ENCODE peak calls at places on chromosomes 4 and X, in six cellular contexts. One of them, this sample, is unnamed.

GRCh38 chr4:16875487-16875886 is 23.0 kb downstream of the LDB2 start:
- DNase-seq in upper lobe of right lung: no peak
- DNase-seq in natural killer cell: no peak
- DNase-seq in foreskin keratinocyte: no peak
- DNase-seq in colonic mucosa: no peak
- DNase-seq in mucosa of descending colon: no peak
- DNase-seq in this sample: no peak

GRCh38 chrX:47796433-47796906 is 40.2 kb upstream of the ZNF81 start:
- DNase-seq in colonic mucosa: no peak
- DNase-seq in foreskin keratinocyte: peak; percentile 43
- DNase-seq in natural killer cell: no peak
- DNase-seq in upper lobe of right lung: no peak
- DNase-seq in mucosa of descending colon: no peak
- DNase-seq in this sample: no peak

GRCh38 chr4:168555437-168555836 is 58.6 kb downstream of the PALLD start:
- DNase-seq in colonic mucosa: no peak
- DNase-seq in foreskin keratinocyte: no peak
- DNase-seq in upper lobe of right lung: no peak
- DNase-seq in mucosa of descending colon: no peak
- DNase-seq in natural killer cell: no peak
- DNase-seq in this sample: no peak

GRCh38 chr4:84849051-84849640 is 117.3 kb downstream of the WDFY3 start:
- DNase-seq in upper lobe of right lung: no peak
- DNase-seq in colonic mucosa: no peak
- DNase-seq in mucosa of descending colon: no peak
- DNase-seq in natural killer cell: no peak
- DNase-seq in foreskin keratinocyte: no peak
- DNase-seq in this sample: no peak

GRCh38 chr4:40186665-40187014 is 10.2 kb upstream of the RHOH start:
- DNase-seq in natural killer cell: no peak
- DNase-seq in mucosa of descending colon: no peak
- DNase-seq in upper lobe of right lung: no peak
- DNase-seq in colonic mucosa: no peak
- DNase-seq in foreskin keratinocyte: peak; percentile 76
- DNase-seq in this sample: no peak

GRCh38 chrX:54496936-54497335 is 902 bp upstream of the FGD1 start:
- DNase-seq in mucosa of descending colon: no peak
- DNase-seq in upper lobe of right lung: no peak
- DNase-seq in natural killer cell: no peak
- DNase-seq in colonic mucosa: no peak
- DNase-seq in foreskin keratinocyte: no peak
- DNase-seq in this sample: no peak

GRCh38 chr4:181819951-181820350 is 423.3 kb upstream of the TENM3 start:
- DNase-seq in natural killer cell: no peak
- DNase-seq in upper lobe of right lung: no peak
- DNase-seq in colonic mucosa: no peak
- DNase-seq in mucosa of descending colon: no peak
- DNase-seq in foreskin keratinocyte: no peak
- DNase-seq in this sample: no peak

GRCh38 chr4:24042094-24042493 is 152.2 kb upstream of the PPARGC1A start:
- DNase-seq in foreskin keratinocyte: peak; percentile 51
- DNase-seq in natural killer cell: no peak
- DNase-seq in mucosa of descending colon: no peak
- DNase-seq in upper lobe of right lung: no peak
- DNase-seq in colonic mucosa: no peak
- DNase-seq in this sample: no peak

GRCh38 chr4:4394644-4395043 is 7.7 kb downstream of the NSG1 start:
- DNase-seq in foreskin keratinocyte: peak; percentile 91
- DNase-seq in natural killer cell: no peak
- DNase-seq in mucosa of descending colon: no peak
- DNase-seq in colonic mucosa: no peak
- DNase-seq in upper lobe of right lung: no peak
- DNase-seq in this sample: no peak

GRCh38 chr4:143140696-143141095 is 44.0 kb upstream of the USP38 start:
- DNase-seq in colonic mucosa: no peak
- DNase-seq in mucosa of descending colon: no peak
- DNase-seq in natural killer cell: no peak
- DNase-seq in upper lobe of right lung: no peak
- DNase-seq in foreskin keratinocyte: no peak
- DNase-seq in this sample: no peak

GRCh38 chr4:133150643-133151300 is 1.7 kb downstream of the PCDH10 start:
- DNase-seq in natural killer cell: no peak
- DNase-seq in mucosa of descending colon: no peak
- DNase-seq in upper lobe of right lung: no peak
- DNase-seq in foreskin keratinocyte: peak; percentile 22
- DNase-seq in colonic mucosa: no peak
- DNase-seq in this sample: no peak

GRCh38 chr4:24405926-24406325 is 178.4 kb downstream of the DHX15 start:
- DNase-seq in mucosa of descending colon: no peak
- DNase-seq in colonic mucosa: no peak
- DNase-seq in upper lobe of right lung: no peak
- DNase-seq in foreskin keratinocyte: no peak
- DNase-seq in natural killer cell: no peak
- DNase-seq in this sample: no peak

GRCh38 chr4:32462944-32463343 is 1742.8 kb downstream of the PCDH7 start:
- DNase-seq in foreskin keratinocyte: peak; percentile 26
- DNase-seq in mucosa of descending colon: no peak
- DNase-seq in upper lobe of right lung: no peak
- DNase-seq in colonic mucosa: no peak
- DNase-seq in natural killer cell: no peak
- DNase-seq in this sample: no peak

GRCh38 chr4:10078481-10079233 is 37.9 kb downstream of the WDR1 start:
- DNase-seq in mucosa of descending colon: peak; percentile 45
- DNase-seq in colonic mucosa: no peak
- DNase-seq in upper lobe of right lung: peak; percentile 62
- DNase-seq in natural killer cell: peak; percentile 11
- DNase-seq in foreskin keratinocyte: no peak
- DNase-seq in this sample: no peak

GRCh38 chrX:154751121-154751668 is 318 bp upstream of the GAB3 start:
- DNase-seq in colonic mucosa: no peak
- DNase-seq in upper lobe of right lung: peak; percentile 68
- DNase-seq in mucosa of descending colon: peak; percentile 54
- DNase-seq in foreskin keratinocyte: no peak
- DNase-seq in natural killer cell: peak; percentile 31
- DNase-seq in this sample: no peak

GRCh38 chr4:169305651-169306050 is 34.9 kb upstream of the SH3RF1 start:
- DNase-seq in mucosa of descending colon: no peak
- DNase-seq in foreskin keratinocyte: no peak
- DNase-seq in colonic mucosa: no peak
- DNase-seq in natural killer cell: no peak
- DNase-seq in upper lobe of right lung: no peak
- DNase-seq in this sample: no peak

GRCh38 chrX:30570505-30570904 is 7.1 kb downstream of the TASL start:
- DNase-seq in colonic mucosa: no peak
- DNase-seq in mucosa of descending colon: no peak
- DNase-seq in foreskin keratinocyte: no peak
- DNase-seq in upper lobe of right lung: no peak
- DNase-seq in natural killer cell: no peak
- DNase-seq in this sample: peak; percentile 8

GRCh38 chr4:80521438-80521837 is 185.9 kb downstream of the CFAP299 start:
- DNase-seq in foreskin keratinocyte: no peak
- DNase-seq in natural killer cell: no peak
- DNase-seq in colonic mucosa: no peak
- DNase-seq in mucosa of descending colon: no peak
- DNase-seq in upper lobe of right lung: no peak
- DNase-seq in this sample: no peak

GRCh38 chr4:126627255-126627654 is 1005.5 kb upstream of the INTU start:
- DNase-seq in colonic mucosa: no peak
- DNase-seq in mucosa of descending colon: no peak
- DNase-seq in upper lobe of right lung: no peak
- DNase-seq in foreskin keratinocyte: peak; percentile 33
- DNase-seq in natural killer cell: no peak
- DNase-seq in this sample: no peak

GRCh38 chr4:164359881-164360280 is 394.1 kb upstream of the SMIM31 start:
- DNase-seq in mucosa of descending colon: no peak
- DNase-seq in foreskin keratinocyte: no peak
- DNase-seq in upper lobe of right lung: no peak
- DNase-seq in colonic mucosa: no peak
- DNase-seq in natural killer cell: no peak
- DNase-seq in this sample: no peak

GRCh38 chr4:137641554-137641953 is 109.3 kb upstream of the PCDH18 start:
- DNase-seq in colonic mucosa: no peak
- DNase-seq in mucosa of descending colon: no peak
- DNase-seq in foreskin keratinocyte: no peak
- DNase-seq in natural killer cell: no peak
- DNase-seq in upper lobe of right lung: no peak
- DNase-seq in this sample: no peak

GRCh38 chr4:110344165-110344564 is 131.8 kb upstream of the ENPEP start:
- DNase-seq in natural killer cell: no peak
- DNase-seq in colonic mucosa: peak; percentile 20
- DNase-seq in upper lobe of right lung: no peak
- DNase-seq in mucosa of descending colon: no peak
- DNase-seq in foreskin keratinocyte: no peak
- DNase-seq in this sample: peak; percentile 14

GRCh38 chr4:121822796-121823504 is 733 bp downstream of the CCNA2 start:
- DNase-seq in mucosa of descending colon: peak; percentile 66
- DNase-seq in foreskin keratinocyte: no peak
- DNase-seq in natural killer cell: peak; percentile 17
- DNase-seq in upper lobe of right lung: no peak
- DNase-seq in colonic mucosa: peak; percentile 43
- DNase-seq in this sample: peak; percentile 9

GRCh38 chr4:155758500-155759371 is at the start of gene GUCY1B1:
- DNase-seq in colonic mucosa: peak; percentile 76
- DNase-seq in upper lobe of right lung: peak; percentile 96
- DNase-seq in foreskin keratinocyte: peak; percentile 74
- DNase-seq in natural killer cell: peak; percentile 91
- DNase-seq in mucosa of descending colon: peak; percentile 88
- DNase-seq in this sample: peak; percentile 93

GRCh38 chr4:14428125-14428524 is 574.2 kb upstream of the CPEB2 start:
- DNase-seq in colonic mucosa: no peak
- DNase-seq in natural killer cell: no peak
- DNase-seq in mucosa of descending colon: no peak
- DNase-seq in foreskin keratinocyte: peak; percentile 58
- DNase-seq in upper lobe of right lung: no peak
- DNase-seq in this sample: no peak

GRCh38 chr4:73308286-73308685 is 49.7 kb upstream of the ANKRD17 start:
- DNase-seq in mucosa of descending colon: no peak
- DNase-seq in natural killer cell: no peak
- DNase-seq in colonic mucosa: no peak
- DNase-seq in foreskin keratinocyte: peak; percentile 39
- DNase-seq in upper lobe of right lung: no peak
- DNase-seq in this sample: no peak
- TF ChIP-seq CTCF in mucosa of descending colon: no peak
- TF ChIP-seq CTCF in natural killer cell: no peak
- TF ChIP-seq CTCF in colonic mucosa: no peak
- TF ChIP-seq CTCF in foreskin keratinocyte: peak; percentile 63
- TF ChIP-seq CTCF in upper lobe of right lung: peak; percentile 8
- TF ChIP-seq CTCF in this sample: no peak

GRCh38 chrX:110120025-110120424 is 117.1 kb downstream of the TMEM164 start:
- DNase-seq in upper lobe of right lung: no peak
- DNase-seq in natural killer cell: no peak
- DNase-seq in colonic mucosa: no peak
- DNase-seq in foreskin keratinocyte: no peak
- DNase-seq in mucosa of descending colon: no peak
- DNase-seq in this sample: no peak

GRCh38 chrX:110131031-110131430 is 128.1 kb downstream of the TMEM164 start:
- DNase-seq in foreskin keratinocyte: no peak
- DNase-seq in natural killer cell: no peak
- DNase-seq in mucosa of descending colon: no peak
- DNase-seq in colonic mucosa: no peak
- DNase-seq in upper lobe of right lung: no peak
- DNase-seq in this sample: no peak

GRCh38 chrX:110123331-110123782 is 120.4 kb downstream of the TMEM164 start:
- DNase-seq in natural killer cell: no peak
- DNase-seq in mucosa of descending colon: no peak
- DNase-seq in colonic mucosa: no peak
- DNase-seq in foreskin keratinocyte: no peak
- DNase-seq in upper lobe of right lung: no peak
- DNase-seq in this sample: no peak

GRCh38 chrX:110119480-110119879 is 116.6 kb downstream of the TMEM164 start:
- DNase-seq in mucosa of descending colon: no peak
- DNase-seq in foreskin keratinocyte: no peak
- DNase-seq in upper lobe of right lung: no peak
- DNase-seq in natural killer cell: no peak
- DNase-seq in colonic mucosa: no peak
- DNase-seq in this sample: no peak

DNA sequence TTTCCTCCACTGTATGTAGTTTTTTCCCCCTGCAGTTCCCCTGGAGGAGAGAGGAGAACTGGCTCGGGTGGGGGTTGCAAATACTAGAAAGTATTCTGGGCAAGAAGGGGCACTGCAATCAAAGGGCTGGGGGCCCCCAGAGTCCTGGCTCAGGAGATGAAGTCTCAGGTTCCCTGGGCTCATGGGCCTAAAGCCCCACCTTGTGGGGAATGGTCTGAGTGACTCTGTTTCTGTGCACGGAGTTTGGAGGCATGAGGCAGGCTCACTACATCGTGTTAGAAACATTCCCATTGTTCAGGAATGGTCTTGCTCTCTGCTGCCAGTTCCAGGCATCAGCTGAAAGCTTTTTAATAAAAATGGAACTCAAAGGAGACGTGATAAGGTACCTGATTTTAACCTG is 122.5 kb downstream of the TMEM164 start:
- DNase-seq in colonic mucosa: no peak
- DNase-seq in mucosa of descending colon: no peak
- DNase-seq in foreskin keratinocyte: no peak
- DNase-seq in upper lobe of right lung: no peak
- DNase-seq in natural killer cell: no peak
- DNase-seq in this sample: peak; percentile 9
- TF ChIP-seq CTCF in colonic mucosa: no peak
- TF ChIP-seq CTCF in mucosa of descending colon: no peak
- TF ChIP-seq CTCF in foreskin keratinocyte: peak; percentile 45
- TF ChIP-seq CTCF in upper lobe of right lung: no peak
- TF ChIP-seq CTCF in natural killer cell: no peak
- TF ChIP-seq CTCF in this sample: no peak

GRCh38 chr4:67201334-67201733 is 344.0 kb downstream of the CENPC start:
- DNase-seq in foreskin keratinocyte: no peak
- DNase-seq in natural killer cell: no peak
- DNase-seq in colonic mucosa: no peak
- DNase-seq in upper lobe of right lung: no peak
- DNase-seq in mucosa of descending colon: no peak
- DNase-seq in this sample: no peak

GRCh38 chr4:67204441-67204840 is 340.9 kb downstream of the CENPC start:
- DNase-seq in colonic mucosa: no peak
- DNase-seq in foreskin keratinocyte: no peak
- DNase-seq in natural killer cell: no peak
- DNase-seq in upper lobe of right lung: no peak
- DNase-seq in mucosa of descending colon: no peak
- DNase-seq in this sample: no peak

DNA sequence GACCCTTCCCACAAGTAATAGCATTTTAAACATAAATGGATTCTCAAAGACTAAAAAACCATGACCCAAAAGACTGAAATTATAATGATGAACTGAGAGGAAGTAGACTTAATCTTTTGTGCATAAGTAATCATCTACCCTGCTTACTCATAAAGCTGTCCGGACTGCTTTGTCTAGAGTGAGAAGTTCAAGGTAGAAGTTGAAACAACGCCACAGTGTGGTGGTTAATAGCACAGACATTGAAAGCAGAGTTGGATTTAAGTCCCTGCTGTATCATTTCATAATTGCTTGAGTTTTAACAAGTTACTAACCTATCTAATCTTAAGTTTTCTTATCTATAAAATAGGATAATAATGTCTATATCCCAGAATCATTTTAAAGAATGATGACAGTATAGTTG is 346.5 kb downstream of the CENPC start:
- DNase-seq in natural killer cell: no peak
- DNase-seq in upper lobe of right lung: no peak
- DNase-seq in colonic mucosa: no peak
- DNase-seq in mucosa of descending colon: no peak
- DNase-seq in foreskin keratinocyte: peak; percentile 61
- DNase-seq in this sample: peak; percentile 1
- TF ChIP-seq CTCF in natural killer cell: no peak
- TF ChIP-seq CTCF in upper lobe of right lung: peak; percentile 15
- TF ChIP-seq CTCF in colonic mucosa: no peak
- TF ChIP-seq CTCF in mucosa of descending colon: no peak
- TF ChIP-seq CTCF in foreskin keratinocyte: peak; percentile 66
- TF ChIP-seq CTCF in this sample: no peak

GRCh38 chr4:76679691-76680090 is 218.3 kb downstream of the SOWAHB start:
- DNase-seq in upper lobe of right lung: no peak
- DNase-seq in foreskin keratinocyte: no peak
- DNase-seq in natural killer cell: no peak
- DNase-seq in colonic mucosa: no peak
- DNase-seq in mucosa of descending colon: no peak
- DNase-seq in this sample: no peak
- TF ChIP-seq CTCF in upper lobe of right lung: no peak
- TF ChIP-seq CTCF in foreskin keratinocyte: no peak
- TF ChIP-seq CTCF in natural killer cell: no peak
- TF ChIP-seq CTCF in colonic mucosa: no peak
- TF ChIP-seq CTCF in mucosa of descending colon: no peak
- TF ChIP-seq CTCF in this sample: no peak